ENCODE peak calls at places on chromosome 22, in six cellular contexts. B is cardiac fibroblast, D is OCI-LY7, E is H1, U is AG04449, G is adrenal gland. N is an unnamed sample.

GRCh38 chr22:22721681-22722309 is 77.4 kb downstream of the GGTLC2 start:
- DNase-seq in B (peak), U (peak), D (no peak), E (no peak), G (no peak), N (peak)

GRCh38 chr22:42484506-42484905 is 35.1 kb downstream of the RRP7A start:
- DNase-seq in B (no peak), U (no peak), D (no peak), G (no peak), E (no peak), N (no peak)

GRCh38 chr22:27460596-27461347 is 340.8 kb downstream of the MN1 start:
- DNase-seq in G (no peak), D (no peak), U (peak), B (peak), E (no peak), N (no peak)

GRCh38 chr22:41799486-41800347 is 762 bp upstream of the CCDC134 start:
- DNase-seq in G (peak), B (peak), E (peak), U (no peak), D (peak), N (no peak)

GRCh38 chr22:50523458-50523805 is 2.0 kb downstream of the SCO2 start:
- DNase-seq in U (no peak), E (no peak), B (no peak), D (no peak), G (no peak), N (no peak)

GRCh38 chr22:28560005-28560742 is 119.5 kb downstream of the TTC28 start:
- DNase-seq in D (no peak), B (peak), G (peak), U (peak), E (no peak), N (peak)

GRCh38 chr22:22171357-22172218 is 73.0 kb upstream of the VPREB1 start:
- DNase-seq in B (peak), E (no peak), U (no peak), D (peak), G (no peak), N (no peak)

GRCh38 chr22:34105461-34106062 is 185.3 kb upstream of the LARGE1 start:
- DNase-seq in G (peak), B (peak), E (peak), D (peak), U (no peak), N (no peak)

GRCh38 chr22:49968313-49968830 is 7.8 kb downstream of the PIM3 start:
- DNase-seq in G (peak), D (no peak), E (peak), U (no peak), B (no peak), N (no peak)

GRCh38 chr22:17380711-17381087 is 11.4 kb downstream of the CECR2 start:
- DNase-seq in E (no peak), G (no peak), B (no peak), U (no peak), D (no peak), N (no peak)

GRCh38 chr22:19357270-19358105 is 66.0 kb upstream of the CLTCL1 start:
- DNase-seq in G (no peak), E (no peak), B (no peak), U (no peak), D (no peak), N (no peak)

GRCh38 chr22:48737461-48738203 is 1090.0 kb downstream of the BRD1 start:
- DNase-seq in U (no peak), B (no peak), D (no peak), E (no peak), G (no peak), N (no peak)

GRCh38 chr22:30591191-30591587 is 521 bp downstream of the PES1 start:
- DNase-seq in B (peak), D (no peak), E (no peak), U (no peak), G (no peak), N (no peak)

GRCh38 chr22:42301742-42302102 is 31.3 kb upstream of the TCF20 start:
- DNase-seq in D (no peak), U (no peak), G (no peak), E (no peak), B (no peak), N (no peak)

GRCh38 chr22:26404851-26405357 is 24.2 kb upstream of the ASPHD2 start:
- DNase-seq in E (no peak), U (no peak), D (peak), B (no peak), G (no peak), N (no peak)

GRCh38 chr22:19057539-19057938 is 64.7 kb downstream of the DGCR2 start:
- DNase-seq in E (no peak), B (no peak), U (no peak), D (no peak), G (no peak), N (no peak)

GRCh38 chr22:50730941-50731661 is 6.9 kb upstream of the ACR start:
- DNase-seq in G (peak), D (no peak), B (peak), E (peak), U (no peak), N (no peak)

GRCh38 chr22:29330753-29331152 is 15.3 kb upstream of the RASL10A start:
- DNase-seq in D (no peak), U (no peak), B (peak), E (no peak), G (peak), N (no peak)

GRCh38 chr22:20020533-20021195 is at the start of gene TANGO2:
- DNase-seq in E (peak), U (peak), B (peak), D (peak), G (peak), N (no peak)

GRCh38 chr22:20585640-20586402 is 78.4 kb downstream of the MED15 start:
- DNase-seq in D (no peak), G (peak), E (no peak), U (no peak), B (no peak), N (no peak)

GRCh38 chr22:49490692-49491091 is 337.0 kb downstream of the BRD1 start:
- DNase-seq in E (no peak), D (no peak), U (no peak), B (no peak), G (no peak), N (no peak)

GRCh38 chr22:47775686-47776085 is 1013.2 kb downstream of the TBC1D22A start:
- DNase-seq in D (no peak), E (no peak), G (no peak), U (no peak), B (no peak), N (no peak)

GRCh38 chr22:16827506-16827905 is 2.3 kb upstream of the XKR3 start:
- DNase-seq in E (no peak), G (no peak), U (no peak), B (no peak), D (no peak), N (no peak)

GRCh38 chr22:11629661-11630385 is 3898.2 kb upstream of the OR11H1 start:
- DNase-seq in B (no peak), E (no peak), D (no peak), G (no peak), U (no peak), N (no peak)

GRCh38 chr22:30078320-30079311 is 1.6 kb upstream of the HORMAD2 start:
- DNase-seq in U (no peak), E (no peak), B (no peak), D (no peak), G (no peak), N (no peak)

GRCh38 chr22:49769691-49770315 is 57.9 kb downstream of the BRD1 start:
- DNase-seq in G (no peak), D (no peak), B (no peak), E (no peak), U (no peak), N (no peak)

GRCh38 chr22:27749597-27750225 is 51.8 kb downstream of the MN1 start:
- DNase-seq in B (peak), D (no peak), E (no peak), G (no peak), U (no peak), N (no peak)

GRCh38 chr22:35315855-35316745 is 16.4 kb downstream of the TOM1 start:
- DNase-seq in E (no peak), U (no peak), G (peak), B (no peak), D (no peak), N (no peak)

GRCh38 chr22:26887456-26887855 is 230.1 kb downstream of the MIAT start:
- DNase-seq in D (no peak), G (peak), U (peak), B (peak), E (no peak), N (peak)

GRCh38 chr22:28920757-28921584 is 37.6 kb downstream of the ZNRF3 start:
- DNase-seq in D (peak), E (no peak), B (no peak), G (no peak), U (no peak), N (no peak)

GRCh38 chr22:46612904-46613605 is 7.1 kb upstream of the GRAMD4 start:
- DNase-seq in B (no peak), E (no peak), U (no peak), G (peak), D (no peak), N (no peak)
- H3K4me3 ChIP-seq in B (no peak), E (no peak), U (no peak), G (no peak), D (peak), N (no peak)

DNA sequence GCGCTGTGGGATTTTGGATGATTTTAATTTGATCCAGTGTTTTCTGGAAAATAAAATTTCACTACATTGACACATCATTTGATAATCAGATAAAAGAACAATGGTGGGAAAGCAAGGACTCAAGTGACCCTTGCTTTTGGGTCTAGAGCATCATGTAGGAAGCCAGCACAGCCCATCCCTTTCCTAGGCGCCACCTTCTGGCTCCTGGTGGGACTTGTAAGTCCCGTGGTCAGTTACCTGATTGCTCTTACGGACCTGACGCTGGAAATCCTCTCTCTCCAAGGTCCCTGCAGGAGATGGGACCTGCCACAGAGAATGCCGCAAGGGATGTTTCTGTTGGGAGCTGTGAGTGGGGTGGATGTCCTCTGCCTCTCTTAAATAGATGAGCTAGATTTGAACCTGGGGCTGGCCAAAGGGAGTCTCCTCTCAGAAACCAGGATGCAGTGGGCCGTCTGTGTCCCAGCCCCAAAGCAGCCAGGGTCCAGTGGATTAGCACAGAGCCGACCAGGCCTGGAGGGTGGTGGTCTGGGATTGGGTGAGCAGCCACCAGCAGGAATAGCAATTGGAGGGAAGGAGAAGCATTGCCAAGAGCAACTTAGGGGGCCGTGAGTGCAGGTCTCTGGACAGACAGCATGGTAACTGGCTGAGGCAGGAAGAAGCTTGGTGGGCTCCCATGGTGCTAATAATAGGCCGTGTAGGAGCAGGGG is 21.7 kb downstream of the TIMP3 start:
- DNase-seq in G (no peak), U (no peak), E (peak), B (peak), D (peak), N (no peak)
- TF ChIP-seq CTCF in G (peak), U (peak), E (peak), B (peak), D (peak), N (peak)

DNA sequence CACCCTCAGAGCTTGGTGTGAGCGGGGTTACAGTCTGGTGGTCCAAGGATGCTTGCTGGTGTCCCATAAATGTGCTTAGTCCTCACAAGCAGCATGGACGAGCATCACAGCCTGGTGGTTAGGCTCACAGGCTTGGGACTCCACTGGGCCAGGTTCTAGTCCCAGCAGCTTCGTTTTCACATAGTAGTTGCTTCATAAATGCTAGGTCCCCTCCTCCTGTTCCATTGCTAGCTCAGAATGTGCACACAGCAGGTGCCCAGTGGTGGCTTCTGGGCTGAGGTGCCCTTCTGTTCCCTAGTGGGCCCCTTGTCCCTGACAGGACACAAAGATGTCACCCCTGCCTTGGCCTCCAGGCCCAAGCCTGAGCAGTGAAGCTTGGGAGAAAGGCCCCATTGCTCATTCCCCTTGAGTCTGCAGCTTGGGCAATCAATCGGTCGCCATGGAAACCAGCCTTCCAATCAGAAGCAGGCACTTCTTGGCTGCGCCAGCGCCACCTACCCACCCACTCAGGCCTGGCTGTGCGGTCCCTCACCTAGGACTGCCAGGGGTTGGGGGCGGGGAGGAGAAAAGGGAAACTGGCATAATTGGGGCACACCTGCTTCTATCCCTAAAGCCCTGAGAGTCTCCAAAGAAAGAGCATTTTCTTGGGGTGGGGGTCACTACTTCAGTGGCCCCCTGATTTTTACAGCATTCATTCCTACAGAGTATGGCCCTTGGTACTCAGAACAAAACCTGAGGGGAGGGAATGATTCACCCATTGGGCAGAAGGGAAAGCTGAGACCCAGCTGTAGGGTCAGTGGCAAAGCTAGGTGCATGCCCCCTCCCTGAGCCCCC is 48.1 kb downstream of the CYTH4 start:
- DNase-seq in D (peak), U (no peak), B (peak), E (peak), G (no peak), N (peak)
- H3K4me3 ChIP-seq in D (no peak), U (no peak), B (no peak), E (no peak), G (no peak), N (no peak)

GRCh38 chr22:37508431-37508963 is 10.7 kb downstream of the CARD10 start:
- DNase-seq in B (no peak), U (no peak), G (no peak), E (no peak), D (no peak), N (no peak)
- TF ChIP-seq CTCF in B (no peak), U (no peak), G (no peak), E (no peak), D (no peak), N (no peak)

DNA sequence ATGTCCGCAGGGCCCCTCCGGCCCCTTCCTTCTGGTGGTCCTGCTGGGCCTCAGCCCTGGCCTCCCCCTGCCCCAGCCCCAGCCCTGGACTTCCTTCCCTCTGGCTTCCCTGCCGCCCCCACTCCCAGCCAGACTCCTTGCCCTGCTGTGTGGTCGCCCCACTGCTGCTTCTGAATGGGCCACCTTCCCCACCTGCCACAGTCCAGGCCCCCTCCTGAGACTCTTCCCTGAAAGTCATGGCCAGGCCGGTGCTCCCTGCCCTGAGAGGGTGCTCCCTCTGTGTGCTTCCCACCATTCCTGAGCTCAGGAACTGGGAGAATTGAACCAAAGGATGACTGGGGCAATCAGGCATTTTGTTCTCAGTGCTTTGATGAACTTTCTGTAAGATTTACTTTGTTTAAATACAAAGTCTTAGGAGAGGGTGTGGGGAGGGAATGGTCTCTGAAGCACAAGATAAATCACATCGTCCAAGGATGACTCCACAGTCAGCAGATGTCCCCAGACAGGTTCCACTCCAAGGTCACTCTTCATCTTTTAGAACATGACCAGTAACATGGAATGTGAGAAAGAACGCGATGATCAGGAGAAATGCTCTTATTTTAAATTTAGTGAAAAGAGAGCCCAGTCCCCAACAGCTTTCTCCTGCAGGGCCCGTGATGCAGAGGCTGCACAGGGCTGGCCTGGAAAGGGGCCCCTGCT is 774 bp downstream of the APOBEC3D start:
- DNase-seq in E (no peak), D (no peak), B (no peak), U (no peak), G (no peak), N (no peak)
- H3K4me3 ChIP-seq in E (no peak), D (peak), B (peak), U (peak), G (peak), N (peak)

GRCh38 chr22:36398602-36399472 is 11.1 kb upstream of the MYH9 start:
- DNase-seq in B (peak), G (no peak), D (no peak), U (no peak), E (no peak), N (no peak)

GRCh38 chr22:36395922-36396321 is 8.2 kb upstream of the MYH9 start:
- DNase-seq in D (no peak), E (no peak), G (no peak), B (peak), U (no peak), N (no peak)

GRCh38 chr22:36397767-36398093 is 10.0 kb upstream of the MYH9 start:
- DNase-seq in B (no peak), D (no peak), U (no peak), E (no peak), G (no peak), N (no peak)

GRCh38 chr22:36395061-36395849 is 7.5 kb upstream of the MYH9 start:
- DNase-seq in D (no peak), B (no peak), G (no peak), E (no peak), U (no peak), N (no peak)

DNA sequence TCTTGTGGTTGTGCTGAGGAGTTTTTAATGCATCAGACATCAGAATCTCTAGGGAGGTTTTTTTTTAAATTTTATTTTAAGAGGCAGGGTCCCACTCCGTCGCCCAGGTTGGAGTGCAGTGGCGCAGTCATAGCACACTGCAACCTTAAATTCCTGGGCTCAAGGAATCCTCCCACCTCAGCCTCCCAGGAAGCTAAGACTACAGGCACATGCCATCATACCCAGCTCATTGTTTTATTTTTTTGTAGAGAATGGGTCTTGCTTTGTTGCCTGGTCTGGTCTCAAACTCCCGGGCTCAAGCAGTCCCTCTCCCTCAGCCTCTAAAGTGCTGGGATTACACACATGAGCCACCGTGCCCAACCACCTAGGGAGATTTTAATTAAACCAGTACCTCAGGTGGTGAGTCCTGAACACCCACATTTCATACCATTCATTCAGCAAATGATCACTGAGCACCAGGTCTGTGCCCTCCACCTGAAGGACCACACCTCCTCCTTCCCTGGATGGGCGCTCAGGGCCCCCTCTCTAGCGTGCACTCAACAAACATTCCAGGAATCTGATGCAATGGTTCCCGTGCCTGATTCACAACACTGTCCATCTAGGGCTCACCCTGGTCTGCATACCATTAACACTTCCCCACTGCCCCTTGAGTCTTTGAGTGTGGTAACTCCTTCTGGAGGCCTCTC is 9.5 kb upstream of the MYH9 start:
- DNase-seq in U (no peak), G (no peak), B (peak), E (no peak), D (no peak), N (no peak)
- TF ChIP-seq CTCF in U (no peak), G (no peak), B (no peak), E (no peak), D (no peak), N (peak)

DNA sequence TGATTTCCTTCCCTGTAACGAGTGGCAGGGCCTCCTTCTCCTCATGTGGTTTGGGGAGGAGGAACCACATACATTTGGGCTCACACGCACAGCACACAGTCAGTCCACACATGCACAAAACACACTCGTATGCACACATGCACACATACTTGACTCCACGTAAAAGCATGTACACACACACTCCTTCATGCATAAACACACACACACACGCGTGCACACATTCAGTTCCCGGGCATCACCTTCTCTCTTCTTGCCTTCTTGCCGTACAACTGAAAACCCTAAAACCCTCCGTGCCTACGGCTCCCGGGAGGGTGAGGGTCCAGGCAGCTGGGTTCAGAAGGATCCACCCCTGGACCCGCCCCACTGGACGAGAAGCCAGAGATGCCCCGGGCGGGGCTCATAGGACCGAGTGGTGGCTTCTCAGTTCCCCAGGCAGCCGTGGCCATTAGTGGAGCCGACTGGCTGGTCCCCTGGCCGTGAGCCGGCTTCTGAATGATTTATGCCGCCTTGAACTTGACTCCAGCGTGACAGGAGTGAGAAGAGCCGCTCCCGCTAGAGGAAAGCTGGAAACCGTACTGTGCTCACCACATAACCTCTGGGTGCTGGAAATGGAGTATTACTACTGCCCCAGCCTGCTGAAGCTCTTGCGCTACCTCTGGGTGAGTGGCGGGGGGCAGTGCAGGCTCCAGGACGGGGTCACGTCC is 117.4 kb downstream of the KIAA1671 start:
- DNase-seq in U (no peak), D (no peak), E (no peak), B (no peak), G (peak), N (no peak)
- H3K4me3 ChIP-seq in U (no peak), D (no peak), E (no peak), B (no peak), G (no peak), N (no peak)